ENCODE peak calls at places on chromosomes 1 and 21, in seven cellular contexts. E is mammary epithelial cell, S is heart right ventricle, K is dorsolateral prefrontal cortex, Z is PC-9, A is right cardiac atrium, C is trophoblast cell. O is an unnamed sample.

GRCh38 chr1:204478166-204478899 is 16.3 kb downstream of the PIK3C2B start:
- DNase-seq in Z (no peak), S (no peak), E (no peak), K (no peak), C (no peak), A (no peak), O (no peak)

GRCh38 chr1:30087465-30087864 is 635.9 kb downstream of the MATN1 start:
- DNase-seq in Z (no peak), S (no peak), C (no peak), E (no peak), K (no peak), A (no peak), O (no peak)

GRCh38 chr21:42676799-42677198 is 23.4 kb downstream of the PDE9A start:
- DNase-seq in E (no peak), A (no peak), Z (no peak), K (no peak), C (no peak), S (no peak), O (no peak)

GRCh38 chr1:205832326-205832751 is 17.6 kb downstream of the PM20D1 start:
- DNase-seq in A (peak), C (peak), Z (no peak), K (no peak), S (no peak), E (no peak), O (no peak)

GRCh38 chr1:214310777-214311690 is 30.1 kb downstream of the SMYD2 start:
- DNase-seq in K (no peak), A (no peak), S (no peak), C (no peak), E (no peak), Z (no peak), O (no peak)

GRCh38 chr1:47866631-47867446 is 130.3 kb downstream of the TRABD2B start:
- DNase-seq in Z (no peak), E (no peak), C (no peak), K (no peak), S (no peak), A (no peak), O (no peak)

GRCh38 chr1:193019442-193020026 is 39.6 kb downstream of the UCHL5 start:
- DNase-seq in K (no peak), C (peak), Z (peak), E (peak), S (no peak), A (no peak), O (no peak)

GRCh38 chr1:109499661-109500536 is 6.0 kb downstream of the CYB561D1 start:
- DNase-seq in Z (peak), E (peak), A (peak), S (no peak), K (no peak), C (no peak), O (no peak)

GRCh38 chr1:23577056-23577985 is 18.0 kb upstream of the ID3 start:
- DNase-seq in A (peak), K (no peak), C (peak), Z (peak), S (no peak), E (peak), O (no peak)

GRCh38 chr1:240575976-240576666 is 35.8 kb downstream of the GREM2 start:
- DNase-seq in C (no peak), A (no peak), K (no peak), S (no peak), E (no peak), Z (no peak), O (no peak)

GRCh38 chr1:178258521-178258920 is 164.6 kb downstream of the RASAL2 start:
- DNase-seq in Z (no peak), A (no peak), S (no peak), K (no peak), C (no peak), E (no peak), O (no peak)

GRCh38 chr1:199784127-199784526 is 243.4 kb upstream of the NR5A2 start:
- DNase-seq in S (no peak), Z (peak), E (peak), C (no peak), K (no peak), A (no peak), O (peak)

GRCh38 chr1:206684478-206685255 is at the start of gene MAPKAPK2:
- DNase-seq in A (peak), S (peak), C (peak), Z (no peak), K (peak), E (peak), O (no peak)

GRCh38 chr1:48228156-48228555 is 5.6 kb downstream of the SLC5A9 start:
- DNase-seq in S (no peak), K (no peak), A (no peak), E (no peak), Z (no peak), C (no peak), O (no peak)

GRCh38 chr1:67724928-67725560 is 40.0 kb downstream of the GADD45A start:
- DNase-seq in S (no peak), A (peak), Z (no peak), E (peak), C (no peak), K (no peak), O (no peak)

GRCh38 chr1:119946724-119947123 is 50.4 kb upstream of the ADAM30 start:
- DNase-seq in S (no peak), A (no peak), E (no peak), Z (no peak), K (no peak), C (no peak), O (no peak)

GRCh38 chr1:207259391-207259790 is 62.1 kb upstream of the CD55 start:
- DNase-seq in K (no peak), S (no peak), C (peak), A (no peak), E (peak), Z (no peak), O (no peak)

GRCh38 chr1:155125946-155126493 is 1.7 kb upstream of the EFNA1 start:
- DNase-seq in C (peak), K (peak), Z (no peak), S (peak), A (peak), E (no peak), O (no peak)

GRCh38 chr1:75136921-75137641 is 2.9 kb downstream of the LHX8 start:
- DNase-seq in S (no peak), C (no peak), E (peak), Z (no peak), A (no peak), K (no peak), O (no peak)

GRCh38 chr21:31107151-31107785 is 69.0 kb upstream of the KRTAP19-8 start:
- DNase-seq in C (peak), S (no peak), K (no peak), A (no peak), Z (no peak), E (no peak), O (no peak)

GRCh38 chr21:31107871-31108270 is 69.6 kb upstream of the KRTAP19-8 start:
- DNase-seq in S (no peak), K (no peak), C (no peak), E (no peak), A (no peak), Z (no peak), O (no peak)

GRCh38 chr21:31111093-31111492 is 72.8 kb upstream of the KRTAP19-8 start:
- DNase-seq in C (no peak), Z (no peak), E (no peak), S (no peak), A (no peak), K (no peak), O (no peak)

GRCh38 chr21:31108969-31109368 is 70.7 kb upstream of the KRTAP19-8 start:
- DNase-seq in K (no peak), E (no peak), C (no peak), Z (no peak), A (no peak), S (no peak), O (no peak)

DNA sequence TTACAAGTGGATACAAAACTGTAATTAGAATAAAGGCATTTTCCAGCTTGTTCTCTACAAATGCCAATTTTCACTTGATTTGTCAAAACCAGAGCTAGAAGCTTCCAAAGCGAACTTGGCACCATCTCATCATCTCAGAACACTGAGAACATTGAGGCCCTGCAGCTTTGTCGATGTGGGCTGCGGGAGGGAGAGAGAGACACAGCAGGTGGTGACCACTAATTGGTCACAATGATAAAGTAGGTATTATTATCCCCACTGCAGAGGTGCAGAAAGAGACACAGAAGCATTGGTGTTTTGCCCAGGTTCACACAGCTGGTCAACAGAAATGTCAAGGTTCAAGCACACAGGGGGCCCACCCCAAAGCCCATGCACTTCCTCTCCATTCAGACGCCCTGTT is 72.2 kb upstream of the KRTAP19-8 start:
- DNase-seq in K (no peak), A (no peak), Z (no peak), S (no peak), E (no peak), C (no peak), O (no peak)
- H3K27ac ChIP-seq in K (no peak), A (no peak), Z (no peak), S (no peak), E (no peak), C (no peak), O (no peak)

DNA sequence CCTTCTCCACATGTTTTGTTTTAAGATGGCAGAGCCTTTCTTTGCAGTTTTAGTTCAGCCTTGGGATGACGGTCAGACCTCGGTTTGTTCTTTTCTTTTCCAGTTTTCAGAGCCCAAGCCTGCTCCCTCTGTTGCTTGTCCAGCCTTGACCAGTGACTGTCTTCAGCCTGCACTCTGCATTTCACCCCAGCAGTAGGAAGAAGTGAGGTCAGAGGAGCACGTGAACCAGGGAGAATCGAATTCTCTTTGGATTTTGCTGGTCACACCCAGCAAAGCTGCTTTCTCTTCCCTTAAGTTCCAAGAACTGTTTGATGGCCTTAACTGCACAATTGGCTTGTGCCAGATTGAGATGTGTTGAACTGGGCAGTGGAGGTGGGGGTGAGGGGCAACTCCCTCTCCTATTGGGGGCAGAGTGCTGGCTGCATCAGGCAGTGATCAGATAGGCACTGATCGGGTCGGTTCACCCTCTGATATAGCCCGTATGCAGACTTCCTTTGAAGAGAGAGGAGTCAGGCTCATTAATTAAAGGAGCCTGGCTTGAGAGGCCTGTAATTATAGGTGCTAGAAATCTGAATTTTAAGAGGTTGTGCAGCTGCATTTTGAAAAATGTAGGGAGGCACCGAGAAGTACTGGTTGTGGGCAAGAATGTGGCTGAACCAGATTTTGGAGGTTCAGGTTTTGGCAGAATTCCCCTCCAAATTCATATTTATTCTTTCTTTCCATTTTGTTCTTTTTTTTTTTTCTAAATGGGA is 42.4 kb downstream of the PEX14 start:
- DNase-seq in E (no peak), Z (no peak), A (no peak), C (no peak), K (no peak), S (no peak), O (no peak)
- H3K27ac ChIP-seq in E (no peak), Z (peak), A (no peak), C (no peak), K (no peak), S (no peak), O (no peak)

DNA sequence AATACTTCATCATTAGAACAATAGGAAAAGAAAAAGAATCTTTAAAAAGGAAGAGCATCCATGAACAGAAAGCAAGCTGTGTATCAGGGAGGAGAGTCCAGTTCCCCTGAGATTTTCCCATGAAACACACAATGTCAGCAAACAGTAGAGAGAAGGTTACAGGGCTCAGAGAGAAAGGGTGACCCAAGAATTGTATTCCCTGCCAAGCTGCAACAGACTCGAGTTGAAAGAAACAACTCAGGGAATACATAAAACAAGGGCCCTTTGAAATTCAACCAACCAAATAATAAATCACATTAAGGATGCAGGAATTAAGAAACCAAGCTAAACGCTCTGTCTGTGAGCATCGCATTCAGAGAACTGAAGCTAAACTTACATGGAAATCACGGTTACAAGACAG is 20.2 kb downstream of the S100A16 start:
- DNase-seq in A (no peak), S (no peak), Z (no peak), E (no peak), K (no peak), C (no peak), O (no peak)
- H3K27ac ChIP-seq in A (no peak), S (no peak), Z (no peak), E (no peak), K (no peak), C (no peak), O (no peak)

GRCh38 chr21:26965091-26965566 is 1.8 kb downstream of the ADAMTS5 start:
- DNase-seq in A (no peak), S (no peak), Z (no peak), E (no peak), K (no peak), C (no peak), O (no peak)
- H3K27ac ChIP-seq in A (no peak), S (peak), Z (no peak), E (no peak), K (no peak), C (no peak), O (no peak)

DNA sequence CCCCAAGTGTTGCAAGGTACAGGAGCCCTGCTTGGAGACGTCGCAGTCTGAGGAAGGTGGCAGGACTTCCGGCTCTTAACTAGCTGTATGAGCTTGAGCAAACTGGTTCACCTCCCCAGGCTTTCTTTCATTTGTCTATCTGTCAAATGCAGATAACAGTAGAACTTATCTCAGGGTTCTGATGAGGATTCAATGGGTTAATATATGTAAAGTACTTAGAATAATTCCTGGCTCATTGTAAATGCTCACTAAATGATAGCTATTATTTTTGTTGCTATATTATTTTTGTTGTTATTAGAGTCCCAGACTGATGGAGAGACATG is 108.5 kb upstream of the IPO9 start:
- DNase-seq in K (no peak), Z (no peak), C (no peak), S (no peak), A (no peak), E (no peak), O (no peak)
- H3K27ac ChIP-seq in K (peak), Z (no peak), C (peak), S (peak), A (peak), E (no peak), O (no peak)

GRCh38 chr1:37828410-37829074 is 20.5 kb upstream of the YRDC start:
- DNase-seq in E (no peak), Z (no peak), S (no peak), C (no peak), A (no peak), K (no peak), O (no peak)
- H3K27ac ChIP-seq in E (no peak), Z (no peak), S (no peak), C (no peak), A (no peak), K (no peak), O (peak)

DNA sequence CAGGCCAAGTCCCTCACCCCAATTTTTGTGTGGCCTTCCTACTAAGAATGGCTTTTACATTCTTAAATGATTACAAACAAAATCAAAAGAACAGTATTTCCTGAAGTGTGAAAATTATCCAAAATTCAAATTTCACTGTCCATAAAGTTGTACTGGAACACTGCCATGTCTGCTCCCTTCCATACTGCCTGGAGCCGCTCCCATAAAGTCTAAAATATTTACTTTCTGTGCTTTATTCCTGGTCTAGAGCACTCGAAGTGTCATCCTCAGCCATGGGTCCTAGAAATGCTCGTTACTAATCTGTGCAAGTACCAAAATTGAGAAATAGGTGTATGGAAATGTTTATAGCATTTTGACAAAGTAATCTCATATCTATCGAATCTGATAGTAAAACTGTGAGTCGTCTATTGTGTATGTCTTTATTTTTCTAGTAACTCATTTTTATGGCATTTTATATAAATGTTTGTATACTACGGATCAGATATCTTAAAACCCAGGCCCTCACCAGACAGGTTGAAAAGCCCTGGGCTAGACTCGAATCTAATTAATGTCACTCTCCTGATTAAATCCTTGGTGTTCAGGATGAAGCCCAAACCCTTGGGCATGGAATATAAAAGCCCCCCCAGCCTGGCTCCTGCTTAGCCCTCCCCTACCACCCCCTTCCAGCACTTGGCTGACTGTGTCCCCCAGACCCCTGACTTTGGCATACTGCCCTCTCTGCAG is 4.9 kb downstream of the LBR start:
- DNase-seq in S (no peak), A (no peak), K (no peak), C (no peak), E (no peak), Z (no peak), O (no peak)
- H3K27ac ChIP-seq in S (no peak), A (no peak), K (no peak), C (no peak), E (no peak), Z (peak), O (no peak)

GRCh38 chr21:43766734-43767497 is 9.2 kb downstream of the CSTB start:
- DNase-seq in E (no peak), K (no peak), A (peak), S (no peak), Z (no peak), C (no peak), O (no peak)

GRCh38 chr21:43767498-43767979 is 8.6 kb downstream of the CSTB start:
- DNase-seq in E (no peak), C (no peak), K (no peak), Z (no peak), S (no peak), A (peak), O (no peak)

GRCh38 chr21:43762303-43763128 is 13.6 kb downstream of the CSTB start:
- DNase-seq in A (no peak), C (peak), K (no peak), E (peak), S (no peak), Z (peak), O (peak)

GRCh38 chr21:43763901-43764523 is 12.1 kb downstream of the CSTB start:
- DNase-seq in K (no peak), C (no peak), E (no peak), S (no peak), A (peak), Z (no peak), O (no peak)

DNA sequence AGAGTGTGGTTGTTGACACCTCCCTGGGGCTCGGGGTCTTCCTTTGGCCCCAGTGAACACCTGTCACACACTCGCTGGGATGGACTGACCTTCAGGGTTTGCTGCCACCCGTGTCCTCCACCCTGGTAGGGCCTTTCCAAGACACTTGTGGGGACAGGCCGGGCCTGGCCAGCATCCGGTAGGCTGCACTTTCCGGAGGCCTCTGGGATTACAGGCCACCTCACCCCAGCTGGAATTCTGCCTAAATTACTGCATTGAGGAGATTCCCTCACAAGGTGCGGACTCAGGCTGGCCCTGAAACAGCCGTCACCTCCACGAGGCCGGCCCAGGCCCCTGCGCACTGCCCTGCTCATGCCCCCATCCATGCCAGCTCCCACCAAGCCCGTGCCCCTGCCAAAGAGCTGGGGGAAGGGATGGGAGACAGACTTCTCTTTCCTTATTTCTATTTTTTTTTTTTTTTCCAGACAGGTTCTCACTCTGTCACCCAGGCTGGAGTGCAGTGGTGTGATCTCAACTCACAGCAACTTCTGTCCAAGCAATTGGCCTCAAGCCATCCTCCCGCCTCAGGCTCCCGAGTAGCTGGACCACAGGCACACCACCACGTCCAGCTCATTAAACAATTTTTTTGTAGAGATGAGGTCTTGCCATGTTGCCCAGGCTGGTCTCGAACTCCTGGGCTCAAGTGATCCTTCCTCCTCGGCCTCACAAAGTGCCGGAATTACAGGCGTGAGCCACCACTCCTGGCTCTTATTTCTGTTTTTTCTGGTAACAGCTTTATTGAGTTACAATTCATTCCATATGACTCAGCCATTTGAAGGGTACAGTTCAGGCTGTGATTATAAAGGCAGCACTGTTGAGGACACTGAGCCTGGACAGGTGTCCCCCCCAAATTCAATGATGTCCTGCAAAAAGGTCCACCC is 11.3 kb downstream of the CSTB start:
- DNase-seq in E (no peak), C (peak), S (no peak), A (peak), K (no peak), Z (no peak), O (no peak)
- H3K27ac ChIP-seq in E (no peak), C (no peak), S (no peak), A (no peak), K (no peak), Z (peak), O (peak)